ENCODE peak calls at places on chromosomes 3 and 15, in six cellular contexts. G is substantia nigra, N is AG04450, V is neural progenitor cell, F is body of pancreas, B is aorta. D is an unnamed sample.

GRCh38 chr3:46851364-46852328 is 11.6 kb downstream of the MYL3 start:
- DNase-seq in G (no peak), N (no peak), V (no peak), F (no peak), B (peak; percentile 32), D (peak; percentile 7)

GRCh38 chr3:94482686-94483085 is 419.8 kb downstream of the NSUN3 start:
- DNase-seq in G (no peak), N (no peak), V (no peak), F (no peak), B (no peak), D (no peak)

GRCh38 chr3:105930733-105931132 is 61.9 kb upstream of the CBLB start:
- DNase-seq in G (no peak), N (no peak), V (no peak), F (no peak), B (no peak), D (no peak)

GRCh38 chr3:126679318-126679751 is 24.4 kb upstream of the TXNRD3 start:
- DNase-seq in G (peak; percentile 49), N (peak; percentile 37), V (peak; percentile 94), F (peak; percentile 83), B (peak; percentile 85), D (peak; percentile 88)

GRCh38 chr3:142929109-142929508 is 34.4 kb downstream of the PAQR9 start:
- DNase-seq in G (no peak), N (no peak), V (peak; percentile 38), F (peak; percentile 55), B (peak; percentile 54), D (peak; percentile 53)

GRCh38 chr3:159859424-159859823 is 129.2 kb upstream of the IL12A start:
- DNase-seq in G (no peak), N (no peak), V (no peak), F (no peak), B (no peak), D (no peak)

GRCh38 chr3:108552267-108553159 is 36.7 kb downstream of the CIP2A start:
- DNase-seq in G (no peak), N (peak; percentile 4), V (peak; percentile 60), F (no peak), B (no peak), D (no peak)

GRCh38 chr3:22372292-22372949 is 621.4 kb upstream of the ZNF385D start:
- DNase-seq in G (no peak), N (no peak), V (peak; percentile 79), F (no peak), B (no peak), D (no peak)

GRCh38 chr3:94121161-94121560 is 58.3 kb downstream of the NSUN3 start:
- DNase-seq in G (no peak), N (no peak), V (peak; percentile 19), F (no peak), B (no peak), D (no peak)

GRCh38 chr15:70722266-70723123 is 40.9 kb downstream of the UACA start:
- DNase-seq in G (no peak), N (peak; percentile 43), V (peak; percentile 48), F (no peak), B (no peak), D (no peak)

GRCh38 chr15:65869954-65870871 is 922 bp downstream of the RAB11A start:
- DNase-seq in G (peak; percentile 25), N (no peak), V (peak; percentile 53), F (peak; percentile 39), B (peak; percentile 54), D (peak; percentile 74)

GRCh38 chr3:193496658-193497057 is 58.0 kb downstream of the ATP13A4 start:
- DNase-seq in G (no peak), N (no peak), V (no peak), F (no peak), B (no peak), D (no peak)

GRCh38 chr3:126340081-126340511 is 17.1 kb downstream of the KLF15 start:
- DNase-seq in G (no peak), N (no peak), V (no peak), F (no peak), B (peak; percentile 77), D (peak; percentile 41)

GRCh38 chr3:147799601-147800000 is 390.4 kb downstream of the ZIC1 start:
- DNase-seq in G (no peak), N (no peak), V (no peak), F (no peak), B (no peak), D (no peak)

GRCh38 chr3:114454592-114455251 is 160.9 kb downstream of the TIGIT start:
- DNase-seq in G (peak; percentile 23), N (no peak), V (peak; percentile 61), F (no peak), B (no peak), D (no peak)

GRCh38 chr3:13879102-13879945 is 547 bp downstream of the WNT7A start:
- DNase-seq in G (no peak), N (no peak), V (peak; percentile 60), F (peak; percentile 21), B (no peak), D (no peak)

GRCh38 chr15:51274956-51275355 is 63.4 kb downstream of the CYP19A1 start:
- DNase-seq in G (no peak), N (no peak), V (no peak), F (no peak), B (no peak), D (no peak)

GRCh38 chr3:126546013-126546412 is 12.7 kb downstream of the C3orf22 start:
- DNase-seq in G (no peak), N (no peak), V (no peak), F (no peak), B (no peak), D (peak; percentile 20)

GRCh38 chr3:18579659-18580058 is 154.5 kb upstream of the SATB1 start:
- DNase-seq in G (no peak), N (no peak), V (no peak), F (no peak), B (no peak), D (no peak)

DNA sequence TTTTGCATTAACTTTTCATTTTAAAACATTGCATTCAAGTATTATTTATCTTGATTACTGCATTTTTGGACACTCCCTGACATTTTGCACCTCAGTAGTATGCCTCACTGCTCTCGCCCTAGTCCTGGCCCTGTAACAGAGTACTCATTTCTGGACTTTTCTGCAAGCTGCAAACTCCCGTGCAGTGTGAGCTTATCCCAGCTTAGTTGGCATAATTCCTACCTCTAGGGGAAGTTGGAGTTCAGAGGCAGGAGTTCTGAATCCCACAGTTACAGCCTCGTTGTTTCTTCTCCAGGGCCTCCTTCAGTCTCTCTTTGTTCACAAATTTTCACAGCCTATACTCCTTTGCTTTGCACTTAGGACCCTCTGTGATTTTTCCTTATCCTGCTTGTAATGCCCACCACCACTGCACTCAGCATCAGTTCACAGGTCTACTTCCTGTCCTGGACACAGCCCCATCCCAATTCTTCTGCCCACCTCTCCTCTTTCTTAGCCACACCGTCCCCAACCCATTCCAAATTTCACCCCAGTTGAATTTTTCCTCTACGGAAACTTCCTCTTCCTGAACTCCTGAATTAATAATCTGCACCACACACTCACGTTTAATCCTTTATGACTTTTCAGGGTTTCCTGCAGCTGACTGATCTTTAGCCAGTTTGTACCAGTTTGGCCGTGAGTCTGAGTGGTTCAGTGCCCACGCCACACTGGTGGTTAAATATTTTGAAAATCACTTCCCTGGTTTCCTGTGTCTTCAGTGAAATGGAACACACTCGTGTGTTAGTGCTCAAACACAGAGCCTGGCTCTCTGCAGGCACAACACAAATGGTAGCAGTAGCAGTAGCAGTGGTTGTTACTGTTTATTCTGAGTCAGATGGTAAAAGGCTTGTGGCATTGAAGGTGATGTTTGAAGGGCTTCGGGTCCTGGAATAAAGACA is 6.3 kb upstream of the CTSH start:
- DNase-seq in G (no peak), N (peak; percentile 26), V (no peak), F (no peak), B (no peak), D (no peak)
- H3K27ac ChIP-seq in G (no peak overlapping the region), N (peak overlapping the region; percentile 21), V (no peak overlapping the region), F (peak overlapping the region; percentile 87), B (no peak overlapping the region), D (peak overlapping the region; percentile 69)

DNA sequence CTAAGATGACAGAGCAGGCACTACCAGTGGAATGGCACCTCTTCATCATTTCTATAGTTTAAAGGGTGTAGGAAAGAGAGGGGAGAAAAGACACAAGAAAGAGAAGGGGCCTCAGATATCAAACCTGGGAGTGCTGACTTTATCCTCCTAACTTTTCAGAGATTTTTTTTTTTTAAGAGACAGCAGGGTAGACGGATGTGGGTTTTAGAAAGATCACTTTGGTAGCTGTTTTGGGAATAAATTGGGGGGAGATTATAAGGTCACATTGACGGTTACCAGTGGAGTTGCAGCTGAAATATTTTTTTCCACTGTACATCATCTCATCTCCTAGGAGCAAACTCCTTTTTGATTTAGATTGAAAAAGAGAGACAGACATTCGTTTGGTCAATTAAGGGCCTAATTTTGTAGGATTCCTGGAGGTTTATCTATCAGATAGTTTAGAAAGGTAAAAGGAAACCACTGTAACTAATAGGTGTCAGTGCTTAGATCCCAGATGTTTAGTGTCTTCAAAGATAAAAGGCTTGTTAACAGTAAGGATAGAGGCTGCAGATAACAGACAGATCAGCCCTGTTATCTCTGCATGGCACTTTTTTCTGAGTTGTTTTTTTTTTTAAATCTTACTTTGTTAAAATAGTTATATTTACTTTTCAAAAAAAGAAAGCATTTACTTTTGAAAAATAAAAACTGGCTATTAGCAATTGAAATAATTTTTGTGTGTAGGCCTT is 1057.0 kb downstream of the IGSF11 start:
- DNase-seq in G (no peak), N (no peak), V (no peak), F (no peak), B (no peak), D (no peak)
- H3K27ac ChIP-seq in G (no peak overlapping the region), N (no peak overlapping the region), V (no peak overlapping the region), F (no peak overlapping the region), B (no peak overlapping the region), D (no peak overlapping the region)

DNA sequence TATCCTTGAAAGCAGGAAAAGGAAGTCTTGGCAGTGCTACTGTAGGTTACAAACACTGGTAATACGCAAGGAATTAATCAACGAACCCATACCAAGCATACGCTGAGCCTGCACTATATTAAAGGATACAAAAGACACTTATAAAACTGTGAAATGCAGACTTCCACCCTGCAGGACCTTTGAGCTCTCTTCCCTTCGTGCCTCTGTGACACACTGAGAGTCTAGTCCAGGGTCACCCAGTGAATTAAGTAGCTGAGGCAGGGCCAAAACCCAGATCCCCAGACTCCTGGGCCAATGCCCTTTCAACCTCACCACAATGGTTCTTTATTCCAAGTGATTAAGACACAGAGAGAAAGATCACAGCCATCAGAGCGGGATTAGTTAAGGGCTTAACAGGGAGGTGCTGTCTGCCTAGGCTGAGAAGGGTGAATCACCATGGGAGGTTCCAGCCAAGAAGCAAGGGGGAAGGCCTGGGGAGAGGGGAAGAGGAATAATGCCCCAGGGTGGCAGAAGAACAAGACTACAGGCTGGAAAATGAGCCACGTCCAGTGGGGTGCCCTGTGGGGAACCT is 6.8 kb downstream of the ANXA2 start:
- DNase-seq in G (no peak), N (no peak), V (peak; percentile 88), F (no peak), B (peak; percentile 75), D (peak; percentile 42)
- H3K27ac ChIP-seq in G (no peak overlapping the region), N (peak overlapping the region; percentile 81), V (no peak overlapping the region), F (peak overlapping the region; percentile 97), B (peak overlapping the region; percentile 71), D (peak overlapping the region; percentile 34)

DNA sequence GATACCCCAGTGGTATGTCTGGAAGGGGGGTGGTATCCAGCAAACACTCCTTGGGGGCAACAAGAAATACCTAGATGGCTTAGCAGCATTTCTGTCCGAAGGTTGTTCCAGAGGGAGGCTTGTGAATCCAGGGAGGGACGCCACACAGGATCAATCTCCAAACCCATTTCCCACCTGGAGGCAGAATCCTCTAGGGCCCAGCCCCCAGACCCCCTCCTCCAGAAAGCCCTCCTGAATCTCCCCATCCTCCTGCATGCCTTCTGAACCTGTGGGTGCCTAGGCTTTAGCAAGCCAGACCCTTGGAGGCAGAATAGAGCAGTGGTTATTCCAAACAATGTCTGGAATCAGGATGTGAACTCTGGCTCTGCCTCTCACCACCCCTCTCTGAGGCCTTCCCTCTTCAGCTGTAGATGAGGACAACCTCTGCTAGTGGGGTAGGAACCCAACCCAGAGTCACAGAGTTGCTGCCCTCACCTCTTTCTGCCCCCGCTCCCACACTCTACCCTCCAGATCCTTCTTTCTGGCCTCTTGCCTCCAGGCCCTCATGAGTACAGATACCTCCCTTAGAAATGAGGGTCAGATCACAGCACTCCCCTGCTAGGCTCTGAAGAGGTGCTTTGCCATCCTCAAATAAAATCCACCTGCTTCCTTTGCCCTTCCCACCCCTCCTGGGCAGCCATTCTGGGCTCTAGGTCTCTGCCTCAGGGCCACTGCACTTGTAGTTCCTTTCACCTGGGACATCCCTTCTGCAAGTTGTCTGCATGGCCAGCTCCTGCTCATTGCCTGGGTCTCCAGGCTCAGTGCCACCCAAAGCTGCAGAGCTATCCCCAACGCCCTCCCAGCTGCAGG is 8.1 kb downstream of the CISH start:
- DNase-seq in G (no peak), N (no peak), V (no peak), F (no peak), B (no peak), D (no peak)
- H3K27ac ChIP-seq in G (no peak overlapping the region), N (no peak overlapping the region), V (no peak overlapping the region), F (peak overlapping the region; percentile 100), B (no peak overlapping the region), D (peak overlapping the region; percentile 95)